ENCODE peak calls at places on chromosomes 1 and 21, in five cellular contexts. J is CD4-positive, alpha-beta T cell; I is NCI-H460; X is stimulated activated CD4-positive, alpha-beta T cell treated with anti-CD3 and anti-CD28 coated beads, Interleukin-4, amount 100 ng/mL, for 48 hours; H is activated naive CD8-positive, alpha-beta T cell treated with anti-CD3 and anti-CD28 coated beads, Interleukin-2, amount 50 U/mL, for 16 hours. E is an unnamed sample.

GRCh38 chr21:36038701-36039497 is 21.4 kb downstream of the SETD4 start:
- DNase-seq in J (no peak), I (no peak), X (no peak), H (no peak), E (no peak)

GRCh38 chr1:215273838-215274516 is 191.4 kb downstream of the KCNK2 start:
- DNase-seq in J (no peak), I (no peak), X (no peak), H (no peak), E (peak)

GRCh38 chr1:97603218-97603617 is 317.6 kb downstream of the DPYD start:
- DNase-seq in J (no peak), I (no peak), X (no peak), H (no peak), E (no peak)

GRCh38 chr1:10471411-10472219 is 714 bp downstream of the DFFA start:
- DNase-seq in J (no peak), I (no peak), X (no peak), H (no peak), E (no peak)

GRCh38 chr21:45030637-45031218 is 43.7 kb upstream of the ADARB1 start:
- DNase-seq in J (no peak), I (no peak), X (no peak), H (no peak), E (no peak)

GRCh38 chr1:66412689-66413088 is 121.3 kb upstream of the SGIP1 start:
- DNase-seq in J (no peak), I (no peak), X (no peak), H (no peak), E (no peak)

GRCh38 chr1:67823645-67824044 is 9.6 kb downstream of the GNG12 start:
- DNase-seq in J (no peak), I (no peak), X (no peak), H (no peak), E (no peak)

GRCh38 chr1:209767706-209768105 is 11.9 kb downstream of the TRAF3IP3 start:
- DNase-seq in J (no peak), I (no peak), X (no peak), H (no peak), E (no peak)

GRCh38 chr1:3444736-3445135 is 9.7 kb upstream of the ARHGEF16 start:
- DNase-seq in J (no peak), I (no peak), X (no peak), H (no peak), E (no peak)

GRCh38 chr1:1013922-1014617 is 773 bp downstream of the ISG15 start:
- DNase-seq in J (no peak), I (no peak), X (no peak), H (no peak), E (no peak)

GRCh38 chr21:43340491-43341348 is 86.2 kb downstream of the SIK1 start:
- DNase-seq in J (no peak), I (peak), X (no peak), H (no peak), E (peak)

GRCh38 chr1:211882391-211882790 is 51.8 kb upstream of the LPGAT1 start:
- DNase-seq in J (no peak), I (no peak), X (no peak), H (no peak), E (no peak)

GRCh38 chr1:35460796-35461195 is 96.4 kb downstream of the KIAA0319L start:
- DNase-seq in J (no peak), I (no peak), X (no peak), H (no peak), E (no peak)

GRCh38 chr1:239253032-239253431 is 133.3 kb upstream of the CHRM3 start:
- DNase-seq in J (no peak), I (peak), X (no peak), H (no peak), E (no peak)

GRCh38 chr21:31644648-31645047 is 14.8 kb upstream of the SOD1 start:
- DNase-seq in J (no peak), I (no peak), X (no peak), H (no peak), E (no peak)

GRCh38 chr1:113938192-113938591 is 9.1 kb downstream of the HIPK1 start:
- DNase-seq in J (no peak), I (no peak), X (no peak), H (no peak), E (no peak)

GRCh38 chr1:31943546-31944184 is 5.5 kb upstream of the PTP4A2 start:
- DNase-seq in J (no peak), I (no peak), X (no peak), H (no peak), E (no peak)

GRCh38 chr1:224380003-224380402 is 23.3 kb downstream of the CNIH4 start:
- DNase-seq in J (peak), I (no peak), X (peak), H (no peak), E (no peak)

GRCh38 chr21:27359141-27359540 is 392.3 kb upstream of the ADAMTS5 start:
- DNase-seq in J (no peak), I (no peak), X (no peak), H (no peak), E (no peak)

GRCh38 chr1:161710562-161710961 is 3.5 kb downstream of the FCRLA start:
- DNase-seq in J (no peak), I (peak), X (no peak), H (no peak), E (no peak)

GRCh38 chr1:201775380-201775779 is 53.6 kb upstream of the IPO9 start:
- DNase-seq in J (no peak), I (no peak), X (no peak), H (no peak), E (no peak)

GRCh38 chr1:32894019-32894600 is 7.1 kb downstream of the TMEM54 start:
- DNase-seq in J (no peak), I (no peak), X (no peak), H (no peak), E (no peak)

GRCh38 chr1:232271991-232272589 is 357.8 kb downstream of the SIPA1L2 start:
- DNase-seq in J (no peak), I (no peak), X (no peak), H (no peak), E (no peak)

GRCh38 chr1:18727956-18728355 is 97.3 kb downstream of the PAX7 start:
- DNase-seq in J (no peak), I (no peak), X (no peak), H (no peak), E (no peak)

GRCh38 chr1:55522353-55522903 is 307.3 kb upstream of the USP24 start:
- DNase-seq in J (no peak), I (no peak), X (no peak), H (no peak), E (no peak)

GRCh38 chr21:36454079-36454478 is 25.8 kb downstream of the CLDN14 start:
- DNase-seq in J (no peak), I (no peak), X (no peak), H (no peak), E (no peak)